ENCODE peak calls at places on chromosomes 7 and 10, in seven cellular contexts. P, S, A, O, E, D and V are unnamed samples.

GRCh38 chr10:126017961-126018560 is 121.7 kb downstream of the FANK1 start:
- DNase-seq in P (no peak), S (no peak), A (no peak), O (no peak), E (no peak), D (no peak), V (no peak)

GRCh38 chr7:67636363-67637355 is 640.0 kb downstream of the TYW1 start:
- DNase-seq in P (no peak), S (peak; percentile 40), A (no peak), O (no peak), E (no peak), D (no peak), V (no peak)

GRCh38 chr10:4498763-4499251 is 327.2 kb upstream of the AKR1E2 start:
- DNase-seq in P (no peak), S (no peak), A (no peak), O (no peak), E (no peak), D (peak; percentile 10), V (no peak)

GRCh38 chr10:1608408-1609037 is 128.8 kb downstream of the ADARB2 start:
- DNase-seq in P (no peak), S (no peak), A (no peak), O (no peak), E (no peak), D (no peak), V (no peak)

GRCh38 chr7:104795616-104796398 is 218.2 kb upstream of the KMT2E start:
- DNase-seq in P (no peak), S (no peak), A (no peak), O (no peak), E (no peak), D (no peak), V (no peak)

GRCh38 chr10:75276029-75276872 is 40.5 kb upstream of the COMTD1 start:
- DNase-seq in P (peak; percentile 58), S (no peak), A (no peak), O (no peak), E (peak; percentile 67), D (no peak), V (no peak)

GRCh38 chr10:131116216-131117005 is 195.1 kb downstream of the TCERG1L start:
- DNase-seq in P (no peak), S (no peak), A (no peak), O (no peak), E (no peak), D (no peak), V (peak; percentile 27)

GRCh38 chr10:86188796-86189558 is 177.6 kb downstream of the GRID1 start:
- DNase-seq in P (no peak), S (no peak), A (no peak), O (no peak), E (no peak), D (no peak), V (no peak)

GRCh38 chr10:59954296-59954695 is 47.9 kb upstream of the CCDC6 start:
- DNase-seq in P (no peak), S (no peak), A (no peak), O (no peak), E (no peak), D (no peak), V (no peak)

GRCh38 chr7:52017802-52018679 is 701.4 kb upstream of the COBL start:
- DNase-seq in P (no peak), S (no peak), A (peak; percentile 13), O (no peak), E (peak; percentile 86), D (peak; percentile 30), V (no peak)

GRCh38 chr10:14137391-14137790 is 193.3 kb downstream of the FRMD4A start:
- DNase-seq in P (no peak), S (no peak), A (no peak), O (no peak), E (no peak), D (no peak), V (no peak)

GRCh38 chr7:78039791-78040776 is 241.5 kb downstream of the PHTF2 start:
- DNase-seq in P (peak; percentile 55), S (no peak), A (no peak), O (no peak), E (no peak), D (no peak), V (peak; percentile 23)

GRCh38 chr10:21926949-21927348 is 76.6 kb downstream of the DNAJC1 start:
- DNase-seq in P (no peak), S (no peak), A (no peak), O (no peak), E (no peak), D (no peak), V (no peak)

GRCh38 chr10:91598211-91598981 is 34.5 kb downstream of the PPP1R3C start:
- DNase-seq in P (no peak), S (no peak), A (no peak), O (no peak), E (peak; percentile 46), D (no peak), V (no peak)

GRCh38 chr7:6154542-6155404 is 117.7 kb downstream of the CYTH3 start:
- DNase-seq in P (no peak), S (no peak), A (peak; percentile 41), O (peak; percentile 53), E (no peak), D (no peak), V (no peak)

GRCh38 chr7:6149996-6150395 is 118.8 kb downstream of the ANKRD61 start:
- DNase-seq in P (no peak), S (no peak), A (no peak), O (no peak), E (no peak), D (no peak), V (no peak)

GRCh38 chr7:6153646-6154541 is 118.5 kb downstream of the CYTH3 start:
- DNase-seq in P (no peak), S (no peak), A (no peak), O (peak; percentile 54), E (no peak), D (no peak), V (no peak)

GRCh38 chr7:6148724-6149360 is 117.7 kb downstream of the ANKRD61 start:
- DNase-seq in P (no peak), S (no peak), A (no peak), O (no peak), E (no peak), D (no peak), V (no peak)

GRCh38 chr7:6151994-6152735 is 120.3 kb downstream of the CYTH3 start:
- DNase-seq in P (no peak), S (no peak), A (no peak), O (no peak), E (no peak), D (no peak), V (no peak)
- H3K4me3 ChIP-seq in P (no peak overlapping the region), S (no peak overlapping the region), A (no peak overlapping the region), O (no peak overlapping the region), E (no peak overlapping the region), D (no peak overlapping the region), V (no peak overlapping the region)

DNA sequence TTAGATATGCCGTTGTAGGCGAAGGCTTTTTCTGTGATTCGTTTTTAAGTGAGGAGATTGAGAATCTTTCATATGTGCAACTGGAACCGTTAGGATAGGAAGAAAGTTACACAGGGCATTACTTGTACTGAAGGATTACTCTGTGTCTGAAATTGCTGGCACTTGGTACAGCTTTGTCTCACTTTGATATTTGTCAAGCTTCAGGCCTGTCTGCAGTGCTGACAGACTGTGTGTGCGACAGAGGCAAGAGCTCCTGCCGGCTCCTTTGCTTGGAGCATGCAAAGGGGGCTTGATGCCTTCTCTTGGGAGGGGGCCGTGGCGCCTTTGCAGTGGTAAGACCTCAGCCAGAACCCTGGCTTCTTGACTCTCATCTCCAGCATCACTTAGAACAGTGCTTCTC is 45.8 kb downstream of the CCNY start:
- DNase-seq in P (no peak), S (no peak), A (no peak), O (no peak), E (no peak), D (no peak), V (no peak)
- H3K4me1 ChIP-seq in P (peaks cover 48% of the 10 kb centered on the region), S (peaks cover 8% of the 10 kb centered on the region), A (peaks cover 26% of the 10 kb centered on the region), O (peaks cover 42% of the 10 kb centered on the region), E (peaks cover 12% of the 10 kb centered on the region), D (no peaks in the 10 kb centered on the region), V (peaks cover 64% of the 10 kb centered on the region)

DNA sequence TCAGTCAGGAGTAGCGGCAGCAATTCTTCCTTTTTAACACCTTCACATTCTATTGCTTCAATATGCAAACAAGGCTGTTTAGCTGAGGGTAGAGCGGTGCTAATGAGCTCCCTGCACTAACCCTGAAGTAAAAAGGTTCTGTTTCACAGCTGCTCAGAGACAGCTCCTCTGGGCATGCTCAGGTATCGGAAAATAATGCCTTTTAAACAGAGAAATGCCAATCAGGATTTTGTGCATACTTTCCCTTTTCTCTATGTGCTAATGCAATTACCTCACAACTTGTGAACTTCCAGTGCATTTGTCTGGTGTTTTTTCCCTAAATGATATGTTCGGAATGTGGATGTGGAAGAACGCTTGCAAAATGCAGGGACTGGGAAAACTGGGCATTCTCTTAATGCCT is 307.7 kb upstream of the FZD8 start:
- DNase-seq in P (no peak), S (no peak), A (no peak), O (no peak), E (no peak), D (no peak), V (no peak)
- H3K4me3 ChIP-seq in P (no peak overlapping the region), S (no peak overlapping the region), A (no peak overlapping the region), O (no peak overlapping the region), E (no peak overlapping the region), D (no peak overlapping the region), V (no peak overlapping the region)

GRCh38 chr7:151709141-151710038 is 167.5 kb downstream of the PRKAG2 start:
- DNase-seq in P (no peak), S (no peak), A (no peak), O (no peak), E (no peak), D (no peak), V (no peak)

GRCh38 chr7:151710121-151710640 is 166.7 kb downstream of the PRKAG2 start:
- DNase-seq in P (peak; percentile 37), S (no peak), A (no peak), O (no peak), E (peak; percentile 38), D (no peak), V (peak; percentile 49)

GRCh38 chr7:151706568-151707469 is 170.1 kb downstream of the PRKAG2 start:
- DNase-seq in P (peak; percentile 41), S (no peak), A (no peak), O (no peak), E (no peak), D (no peak), V (peak; percentile 15)

GRCh38 chr7:151707757-151708156 is 169.2 kb downstream of the PRKAG2 start:
- DNase-seq in P (no peak), S (no peak), A (no peak), O (no peak), E (no peak), D (no peak), V (no peak)

DNA sequence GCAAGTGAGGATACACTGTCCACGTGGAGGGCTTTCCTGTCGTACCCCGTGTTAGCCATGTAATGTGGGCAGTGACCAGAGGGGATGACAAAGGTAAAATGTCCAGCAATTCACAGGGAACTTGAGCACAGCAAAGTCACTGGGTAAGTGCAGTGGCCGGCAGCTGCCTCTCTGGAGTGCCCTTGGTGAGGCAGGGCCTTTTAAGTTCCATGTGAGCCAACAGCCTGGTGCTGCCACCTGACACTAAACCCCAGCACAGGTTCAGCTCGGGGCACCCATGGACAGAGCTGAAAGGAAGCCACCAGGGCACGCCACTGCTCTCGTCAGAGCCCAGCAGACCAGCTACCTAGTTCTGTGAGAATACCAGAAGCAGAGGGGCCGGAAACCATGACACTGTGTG is 168.3 kb downstream of the PRKAG2 start:
- DNase-seq in P (no peak), S (no peak), A (no peak), O (no peak), E (no peak), D (no peak), V (peak; percentile 53)
- H3K4me1 ChIP-seq in P (peaks cover 28% of the 10 kb centered on the region), S (peaks cover 12% of the 10 kb centered on the region), A (peaks cover 30% of the 10 kb centered on the region), O (peaks cover 24% of the 10 kb centered on the region), E (no peaks in the 10 kb centered on the region), D (peaks cover 33% of the 10 kb centered on the region), V (peaks cover 45% of the 10 kb centered on the region)